ENCODE peak calls at places on chromosomes 13 and 19, in ten cellular contexts. O, R, Y, V, D, X, Z, W, U and E are unnamed samples.

GRCh38 chr19:55322495-55322894 is 2.6 kb downstream of the TMEM150B start:
- DNase-seq in O (no peak), R (no peak), Y (no peak), V (no peak), D (no peak), X (no peak), Z (no peak), W (no peak), U (no peak), E (no peak)

GRCh38 chr19:30535011-30535410 is 162.8 kb downstream of the ZNF536 start:
- DNase-seq in O (no peak), R (no peak), Y (no peak), V (no peak), D (no peak), X (no peak), Z (no peak), W (no peak), U (no peak), E (no peak)

GRCh38 chr19:19541572-19541971 is 3.5 kb downstream of the CILP2 start:
- DNase-seq in O (no peak), R (no peak), Y (no peak), V (no peak), D (no peak), X (no peak), Z (no peak), W (no peak), U (no peak), E (no peak)

GRCh38 chr13:40063743-40064142 is 408.3 kb downstream of the COG6 start:
- DNase-seq in O (no peak), R (no peak), Y (no peak), V (peak), D (no peak), X (no peak), Z (peak), W (peak), U (no peak), E (no peak)

GRCh38 chr13:37657134-37657533 is 58.6 kb upstream of the POSTN start:
- DNase-seq in O (no peak), R (no peak), Y (peak), V (no peak), D (no peak), X (peak), Z (peak), W (peak), U (no peak), E (no peak)

GRCh38 chr19:56403261-56403660 is 871 bp upstream of the ZNF583 start:
- DNase-seq in O (no peak), R (no peak), Y (peak), V (no peak), D (no peak), X (no peak), Z (no peak), W (peak), U (no peak), E (no peak)

GRCh38 chr19:18070181-18070580 is 16.6 kb downstream of the IL12RB1 start:
- DNase-seq in O (no peak), R (no peak), Y (no peak), V (no peak), D (no peak), X (no peak), Z (no peak), W (peak), U (no peak), E (no peak)

GRCh38 chr13:86135856-86136255 is 336.6 kb upstream of the SLITRK6 start:
- DNase-seq in O (no peak), R (no peak), Y (no peak), V (no peak), D (no peak), X (no peak), Z (no peak), W (no peak), U (no peak), E (no peak)

GRCh38 chr19:49862411-49863253 is 4.7 kb downstream of the PNKP start:
- DNase-seq in O (peak), R (peak), Y (no peak), V (peak), D (no peak), X (no peak), Z (no peak), W (no peak), U (no peak), E (no peak)
- TF ChIP-seq CTCF in O (no peak), R (no peak), Y (peak), V (no peak), D (peak), X (peak), Z (peak), W (no peak), U (peak), E (peak)

DNA sequence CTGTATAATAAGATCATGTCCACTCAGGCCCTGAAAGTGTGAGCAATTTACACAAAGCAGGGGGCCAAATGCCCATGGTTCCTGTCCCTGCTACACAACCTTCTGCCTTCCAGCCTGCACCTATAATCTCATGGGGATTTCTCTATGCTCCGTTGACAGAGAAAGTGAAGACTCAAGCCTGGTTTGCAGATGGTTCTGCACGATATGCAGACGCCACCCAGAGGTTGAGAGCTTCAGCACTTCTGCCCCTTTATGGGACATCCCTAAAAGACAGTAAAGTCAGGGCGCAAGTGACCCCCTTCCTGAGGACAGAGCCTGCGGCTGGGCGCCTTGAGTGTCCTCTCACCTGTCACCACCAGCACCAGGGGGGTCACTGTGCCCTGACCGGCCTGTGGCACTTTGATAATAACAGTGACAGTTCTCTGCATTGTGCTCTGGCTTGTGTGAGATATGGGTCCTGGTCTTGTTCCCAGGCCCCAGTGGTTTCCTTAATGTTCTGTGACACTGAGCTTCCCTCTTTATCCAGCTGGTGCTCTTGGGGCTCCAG is 15.1 kb downstream of the LILRA5 start:
- DNase-seq in O (no peak), R (no peak), Y (no peak), V (no peak), D (peak), X (no peak), Z (no peak), W (no peak), U (no peak), E (no peak)
- TF ChIP-seq CTCF in O (no peak), R (no peak), Y (no peak), V (no peak), D (peak), X (peak), Z (no peak), W (no peak), U (no peak), E (no peak)

DNA sequence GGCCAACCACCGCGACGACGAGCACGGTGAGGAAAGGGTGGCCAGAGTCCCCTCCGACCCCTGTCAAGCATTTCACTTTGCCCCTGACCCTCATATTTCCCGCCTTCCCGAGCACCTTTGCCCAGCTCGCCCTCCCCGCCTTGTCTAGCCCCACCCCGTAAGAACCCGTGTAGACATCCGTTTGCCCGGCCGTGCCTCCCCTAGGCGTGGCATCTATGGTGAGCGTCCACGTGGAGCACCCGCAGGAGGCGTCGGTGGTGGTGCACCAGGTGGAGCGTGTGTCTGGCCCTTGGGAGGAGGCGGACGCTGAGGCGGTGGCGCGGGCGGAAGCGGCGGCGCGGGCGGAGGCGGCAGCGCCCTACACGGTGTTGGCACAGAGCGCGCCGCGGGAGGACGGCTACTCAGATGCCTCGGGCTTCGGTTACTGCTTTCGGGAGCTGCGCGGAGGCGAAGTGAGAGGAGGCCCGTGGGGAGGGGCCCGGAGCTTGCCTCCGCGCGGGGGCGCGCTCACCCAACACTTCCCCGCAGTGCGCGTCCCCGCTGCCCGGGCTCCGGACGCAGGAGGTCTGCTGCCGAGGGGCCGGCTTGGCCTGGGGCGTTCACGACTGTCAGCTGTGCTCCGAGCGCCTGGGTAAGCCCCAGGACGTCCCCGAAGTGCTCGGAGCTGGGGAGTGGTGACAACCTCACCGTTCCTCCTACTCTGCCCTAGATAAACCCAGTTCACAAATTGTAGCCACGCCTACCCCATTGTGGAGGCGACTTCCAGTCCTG is 4.2 kb downstream of the LTBP4 start:
- DNase-seq in O (peak), R (peak), Y (peak), V (peak), D (peak), X (no peak), Z (peak), W (peak), U (no peak), E (peak)
- TF ChIP-seq CTCF in O (no peak), R (no peak), Y (peak), V (no peak), D (peak), X (peak), Z (no peak), W (no peak), U (no peak), E (peak)

DNA sequence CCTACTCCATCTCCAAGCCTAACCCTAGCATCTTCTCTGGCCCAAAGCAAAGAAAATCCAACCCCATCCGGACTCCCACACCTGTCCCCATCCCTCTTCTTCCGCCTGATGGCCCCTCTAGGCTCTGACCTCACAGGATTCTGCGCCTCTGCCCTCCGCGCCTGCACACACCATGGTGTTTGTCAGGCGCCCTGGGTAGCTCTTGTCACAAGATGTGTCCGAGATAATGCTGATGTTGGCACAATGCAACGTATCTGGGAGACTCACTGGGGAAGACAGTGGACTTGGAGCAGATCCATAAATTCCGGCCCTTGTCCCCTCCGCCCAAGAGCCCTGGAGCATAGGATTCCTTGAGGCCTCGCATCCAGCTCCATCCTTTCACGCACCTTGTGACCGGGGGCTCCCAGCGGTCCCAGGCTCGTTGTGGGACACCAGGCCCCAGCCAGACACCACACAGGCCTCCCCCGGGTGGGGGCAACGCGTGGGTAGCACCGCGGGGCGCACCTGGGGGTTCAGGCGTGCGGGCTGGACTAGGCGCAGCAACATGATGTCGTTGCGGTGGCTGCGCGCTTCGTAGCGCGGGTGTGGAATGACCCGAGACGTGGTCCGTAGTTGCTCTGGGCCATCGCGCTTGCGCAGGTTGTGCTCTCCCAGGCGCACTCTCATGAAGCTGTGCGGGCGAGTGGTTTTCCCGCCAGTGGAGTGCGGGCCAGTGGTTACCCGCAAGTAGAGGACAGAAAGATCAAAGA is 3.1 kb upstream of the KLK1 start:
- DNase-seq in O (no peak), R (no peak), Y (no peak), V (no peak), D (no peak), X (no peak), Z (no peak), W (no peak), U (no peak), E (no peak)
- TF ChIP-seq CTCF in O (no peak), R (no peak), Y (no peak), V (no peak), D (no peak), X (no peak), Z (no peak), W (no peak), U (no peak), E (no peak)

DNA sequence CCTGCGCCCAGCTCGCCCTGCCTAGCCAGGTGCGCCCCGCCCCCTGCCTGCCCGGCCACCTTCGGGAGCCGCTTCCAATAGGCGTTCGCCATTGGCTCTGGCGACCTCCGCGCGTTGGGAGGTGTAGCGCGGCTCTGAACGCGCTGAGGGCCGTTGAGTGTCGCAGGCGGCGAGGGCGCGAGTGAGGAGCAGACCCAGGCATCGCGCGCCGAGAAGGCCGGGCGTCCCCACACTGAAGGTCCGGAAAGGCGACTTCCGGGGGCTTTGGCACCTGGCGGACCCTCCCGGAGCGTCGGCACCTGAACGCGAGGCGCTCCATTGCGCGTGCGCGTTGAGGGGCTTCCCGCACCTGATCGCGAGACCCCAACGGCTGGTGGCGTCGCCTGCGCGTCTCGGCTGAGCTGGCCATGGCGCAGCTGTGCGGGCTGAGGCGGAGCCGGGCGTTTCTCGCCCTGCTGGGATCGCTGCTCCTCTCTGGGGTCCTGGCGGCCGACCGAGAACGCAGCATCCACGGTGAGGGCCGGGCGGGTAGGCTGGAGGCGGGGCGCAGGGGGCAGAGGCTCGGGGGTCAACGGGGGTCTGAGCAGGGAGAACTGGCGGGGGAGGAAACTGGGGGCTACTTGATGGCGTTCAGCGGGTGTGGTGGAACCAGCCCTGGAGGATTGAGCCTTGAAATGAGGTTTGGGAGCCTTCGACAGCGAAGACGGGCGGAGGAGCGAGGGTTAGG is at the start of gene SPINT2:
- DNase-seq in O (peak), R (peak), Y (no peak), V (no peak), D (peak), X (no peak), Z (no peak), W (no peak), U (no peak), E (peak)
- TF ChIP-seq CTCF in O (no peak), R (no peak), Y (no peak), V (no peak), D (no peak), X (no peak), Z (no peak), W (no peak), U (no peak), E (peak)

GRCh38 chr19:8609210-8610040 is 1.1 kb downstream of the ADAMTS10 start:
- DNase-seq in O (peak), R (peak), Y (peak), V (peak), D (peak), X (peak), Z (peak), W (peak), U (no peak), E (no peak)
- TF ChIP-seq CTCF in O (no peak), R (no peak), Y (peak), V (no peak), D (no peak), X (peak), Z (no peak), W (peak), U (no peak), E (no peak)

DNA sequence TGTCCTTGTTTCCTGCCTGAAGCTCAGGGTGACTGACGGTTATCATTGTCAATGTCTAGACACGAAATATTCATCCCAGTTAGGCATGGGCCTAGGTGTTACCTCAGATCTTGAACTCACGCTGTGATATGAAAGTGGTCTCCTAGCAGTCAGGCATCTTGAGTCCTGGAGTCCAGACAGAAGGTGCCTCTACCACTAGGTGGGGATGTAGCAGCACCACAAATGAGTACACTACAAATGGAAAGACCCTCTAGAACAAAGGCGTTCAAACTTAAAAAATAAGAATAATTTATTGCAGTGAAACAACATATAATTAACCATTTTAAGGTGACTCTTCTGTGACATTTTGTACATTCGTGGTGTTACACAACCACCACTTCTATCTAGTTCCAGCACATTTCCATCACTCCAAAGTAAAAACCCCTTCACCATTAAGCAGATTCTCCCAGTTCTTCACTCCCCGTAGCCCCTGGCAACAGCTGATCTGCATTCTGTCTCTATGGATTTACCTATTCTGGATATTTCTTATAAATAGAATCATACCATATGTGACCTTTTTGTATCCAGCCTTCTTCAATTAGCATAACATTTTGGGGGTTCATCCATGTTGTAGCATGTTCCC is 11.9 kb upstream of the FRY start:
- DNase-seq in O (no peak), R (peak), Y (peak), V (peak), D (peak), X (peak), Z (peak), W (peak), U (no peak), E (no peak)
- TF ChIP-seq CTCF in O (peak), R (peak), Y (peak), V (peak), D (peak), X (peak), Z (peak), W (peak), U (peak), E (peak)

DNA sequence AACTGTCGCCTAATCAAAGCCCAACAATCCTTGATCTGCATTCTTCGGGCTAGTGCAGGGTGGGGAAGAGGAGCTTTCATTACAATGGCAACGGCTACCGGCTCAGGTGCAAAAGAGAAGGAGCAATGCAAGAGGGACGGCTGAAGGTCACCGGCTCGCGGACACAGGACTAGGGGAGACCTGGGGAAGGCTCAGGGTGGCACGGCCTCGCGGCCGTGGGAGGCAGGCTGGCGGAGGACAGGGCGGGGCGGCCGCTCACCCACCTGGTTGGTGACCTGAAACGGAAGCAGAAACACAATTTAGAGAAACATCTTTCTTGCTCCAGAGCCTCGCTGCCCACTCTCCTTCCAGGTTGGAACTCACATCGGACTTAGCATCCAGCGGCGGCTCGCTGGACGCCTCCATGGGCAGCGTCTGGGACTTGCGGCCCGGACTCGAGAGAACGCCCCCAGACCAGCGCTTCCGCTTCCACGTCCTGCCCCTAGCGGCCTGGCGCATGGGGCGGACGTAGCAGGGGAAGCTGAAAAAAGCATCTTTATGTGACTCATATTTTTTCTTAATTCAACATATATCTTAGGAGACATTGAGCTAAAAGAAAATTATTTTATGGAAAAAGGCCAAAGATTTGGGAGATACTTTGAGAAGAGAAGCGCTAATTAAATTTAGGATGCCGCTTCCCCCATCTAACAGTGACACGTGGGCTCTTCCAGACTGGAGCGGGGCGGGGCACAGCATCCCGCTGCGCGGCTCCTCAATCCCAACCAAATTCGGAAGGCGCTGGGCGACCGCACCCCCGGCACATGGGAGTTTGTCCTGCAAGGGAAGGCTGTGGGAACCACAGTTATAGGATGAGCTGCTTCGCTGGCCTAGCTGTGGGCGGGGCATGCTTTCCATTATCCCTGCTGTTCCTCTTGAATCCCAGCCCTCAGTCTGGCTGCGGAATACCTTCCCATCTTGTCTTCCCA is at the start of gene COMMD6:
- DNase-seq in O (peak), R (peak), Y (peak), V (peak), D (peak), X (peak), Z (peak), W (peak), U (peak), E (peak)
- TF ChIP-seq CTCF in O (peak), R (peak), Y (peak), V (peak), D (no peak), X (peak), Z (no peak), W (peak), U (peak), E (no peak)